ENCODE peak calls at places on chromosomes 12 and 14, in eight cellular contexts. M is spleen, L is sigmoid colon, R is HCT116, X is GM23338, V is endothelial cell of umbilical vein, W is GM12891, G is stomach. C is an unnamed sample.

GRCh38 chr14:47365248-47365647 is 310.2 kb downstream of the MDGA2 start:
- DNase-seq in G (no peak), W (no peak), V (no peak), M (no peak), X (no peak), L (no peak), R (no peak), C (no peak)

GRCh38 chr14:60964901-60965300 is 16.0 kb downstream of the TRMT5 start:
- DNase-seq in W (no peak), L (no peak), G (no peak), R (no peak), M (no peak), V (no peak), X (no peak), C (no peak)

GRCh38 chr12:41008472-41008871 is 179.6 kb upstream of the PDZRN4 start:
- DNase-seq in R (no peak), L (no peak), W (no peak), X (peak; percentile 49), V (no peak), G (no peak), M (no peak), C (no peak)

GRCh38 chr12:53336137-53336785 is at the start of gene SP7:
- DNase-seq in V (no peak), X (peak; percentile 36), G (no peak), R (no peak), W (no peak), L (no peak), M (no peak), C (no peak)

GRCh38 chr12:124550123-124551089 is 17.0 kb downstream of the NCOR2 start:
- DNase-seq in L (peak; percentile 73), G (no peak), M (peak; percentile 75), V (no peak), W (no peak), R (no peak), X (no peak), C (no peak)

GRCh38 chr14:61452452-61452851 is 131.1 kb downstream of the PRKCH start:
- DNase-seq in G (no peak), X (no peak), L (no peak), R (no peak), W (no peak), M (no peak), V (no peak), C (no peak)

GRCh38 chr14:75981426-75981825 is 369 bp downstream of the TGFB3 start:
- DNase-seq in M (no peak), G (no peak), L (peak; percentile 68), V (peak; percentile 49), W (peak; percentile 69), X (peak; percentile 61), R (no peak), C (no peak)

GRCh38 chr12:48985475-48985897 is 7.4 kb downstream of the WNT1 start:
- DNase-seq in W (no peak), R (no peak), M (no peak), G (no peak), X (no peak), V (no peak), L (no peak), C (no peak)

GRCh38 chr12:112381898-112382796 is at the start of gene HECTD4:
- DNase-seq in G (peak; percentile 97), V (peak; percentile 84), X (peak; percentile 97), L (peak; percentile 95), W (peak; percentile 92), M (peak; percentile 99), R (peak; percentile 42), C (peak; percentile 96)

GRCh38 chr12:109221277-109221931 is 87.7 kb downstream of the FOXN4 start:
- DNase-seq in L (no peak), R (no peak), W (no peak), V (no peak), M (peak; percentile 50), X (no peak), G (no peak), C (no peak)

GRCh38 chr12:70246580-70246979 is 3.3 kb downstream of the CNOT2 start:
- DNase-seq in G (no peak), V (no peak), W (no peak), L (no peak), M (no peak), X (no peak), R (no peak), C (no peak)

GRCh38 chr14:58270628-58271027 is 26.0 kb downstream of the PSMA3 start:
- DNase-seq in G (no peak), M (no peak), L (no peak), W (no peak), R (no peak), V (no peak), X (no peak), C (no peak)

GRCh38 chr14:24095196-24096068 is 1.3 kb downstream of the PCK2 start:
- DNase-seq in V (peak; percentile 21), X (peak; percentile 80), L (no peak), G (no peak), W (peak; percentile 90), R (no peak), M (peak; percentile 92), C (no peak)

DNA sequence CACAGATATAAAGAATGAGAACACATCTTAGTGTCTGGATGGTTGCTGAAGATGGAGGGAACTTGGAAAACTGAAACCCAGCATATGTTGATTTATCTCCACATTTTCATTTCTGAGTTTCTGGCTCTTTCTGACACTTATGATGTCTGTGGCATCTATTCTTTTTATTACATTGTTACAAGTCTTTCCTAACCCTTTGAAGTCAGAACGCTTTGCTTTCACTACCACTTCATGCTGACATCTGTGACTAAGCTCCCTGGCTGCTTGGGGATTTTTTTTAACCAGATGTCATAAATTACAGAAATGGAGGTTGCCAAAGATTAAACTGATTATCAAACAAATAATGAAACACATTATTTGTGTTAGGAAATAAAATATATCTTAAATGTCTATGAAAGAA is 188.7 kb downstream of the KITLG start:
- DNase-seq in V (peak; percentile 56), W (no peak), G (no peak), X (no peak), R (peak; percentile 6), M (no peak), L (no peak), C (no peak)
- TF ChIP-seq POLR2AphosphoS5 in V (no peak), W (no peak), G (no peak), X (no peak), R (no peak), M (no peak), L (peak; percentile 50), C (no peak)

DNA sequence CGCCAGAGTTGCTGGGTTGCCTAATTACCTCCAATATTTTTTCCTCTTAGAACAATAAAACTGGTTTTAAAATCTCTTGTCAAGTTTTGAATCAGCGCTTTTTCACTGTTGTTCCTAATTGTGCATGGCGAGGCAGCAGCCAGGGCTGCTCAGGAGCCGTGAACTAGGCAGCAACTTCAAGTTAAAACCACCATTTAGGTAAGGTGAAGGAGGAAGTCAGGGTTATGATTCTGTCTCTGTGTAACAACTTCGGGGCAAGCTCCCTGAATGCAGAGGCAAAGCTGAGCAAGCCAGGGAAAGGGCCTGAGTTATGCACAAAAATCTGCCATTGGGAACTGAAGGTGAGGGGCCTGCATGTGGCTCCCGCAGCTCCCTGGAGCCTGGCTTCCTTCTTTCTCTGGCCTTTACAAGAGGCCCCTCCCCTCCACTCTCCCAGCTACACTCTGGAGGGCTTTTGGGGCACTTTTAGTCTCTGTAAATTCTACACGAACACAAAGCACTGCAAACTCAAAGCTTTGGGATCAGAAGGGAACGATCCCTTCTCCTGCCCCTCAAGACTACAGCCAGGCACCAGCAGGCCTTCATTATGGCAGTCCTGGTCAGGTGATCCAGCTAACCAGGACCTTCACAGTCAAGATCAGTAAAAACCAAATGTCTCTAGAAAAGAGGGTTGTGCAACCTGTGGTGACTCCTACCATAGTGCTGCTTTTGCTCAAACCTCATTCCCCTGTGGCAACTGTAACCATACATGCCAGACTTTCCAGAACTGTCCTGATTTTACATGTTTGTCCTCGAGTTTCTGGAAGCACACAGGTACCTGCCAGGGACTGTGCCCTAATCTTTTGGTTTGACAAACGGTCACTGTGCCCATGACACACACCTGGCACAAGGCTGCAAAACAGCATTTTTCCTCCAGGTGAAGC is 67.3 kb upstream of the PTGR2 start:
- DNase-seq in L (peak; percentile 70), W (no peak), V (no peak), M (peak; percentile 70), G (peak; percentile 73), R (no peak), X (peak; percentile 33), C (peak; percentile 65)
- TF ChIP-seq POLR2AphosphoS5 in L (peak; percentile 82), W (no peak), V (no peak), M (no peak), G (peak; percentile 67), R (no peak), X (no peak), C (no peak)

GRCh38 chr12:106301611-106302321 is 767 bp upstream of the TCP11L2 start:
- DNase-seq in W (peak; percentile 21), X (peak; percentile 75), L (peak; percentile 75), R (no peak), G (peak; percentile 95), M (peak; percentile 89), V (peak; percentile 87), C (peak; percentile 85)
- TF ChIP-seq POLR2AphosphoS5 in W (no peak), X (no peak), L (no peak), R (peak; percentile 40), G (no peak), M (peak; percentile 71), V (no peak), C (peak; percentile 57)

GRCh38 chr14:68307769-68308168 is 485.1 kb downstream of the ZFP36L1 start:
- DNase-seq in L (no peak), X (no peak), M (no peak), G (no peak), R (no peak), V (no peak), W (no peak), C (no peak)

GRCh38 chr14:68306265-68306933 is 486.5 kb downstream of the ZFP36L1 start:
- DNase-seq in W (no peak), G (no peak), R (no peak), V (no peak), L (no peak), M (no peak), X (no peak), C (no peak)

GRCh38 chr14:68305738-68306137 is 486.2 kb downstream of the RAD51B start:
- DNase-seq in L (no peak), V (no peak), R (no peak), M (no peak), G (no peak), X (no peak), W (no peak), C (no peak)

GRCh38 chr14:68308695-68309094 is 484.2 kb downstream of the ZFP36L1 start:
- DNase-seq in X (no peak), V (no peak), W (no peak), L (no peak), M (no peak), G (no peak), R (no peak), C (no peak)

DNA sequence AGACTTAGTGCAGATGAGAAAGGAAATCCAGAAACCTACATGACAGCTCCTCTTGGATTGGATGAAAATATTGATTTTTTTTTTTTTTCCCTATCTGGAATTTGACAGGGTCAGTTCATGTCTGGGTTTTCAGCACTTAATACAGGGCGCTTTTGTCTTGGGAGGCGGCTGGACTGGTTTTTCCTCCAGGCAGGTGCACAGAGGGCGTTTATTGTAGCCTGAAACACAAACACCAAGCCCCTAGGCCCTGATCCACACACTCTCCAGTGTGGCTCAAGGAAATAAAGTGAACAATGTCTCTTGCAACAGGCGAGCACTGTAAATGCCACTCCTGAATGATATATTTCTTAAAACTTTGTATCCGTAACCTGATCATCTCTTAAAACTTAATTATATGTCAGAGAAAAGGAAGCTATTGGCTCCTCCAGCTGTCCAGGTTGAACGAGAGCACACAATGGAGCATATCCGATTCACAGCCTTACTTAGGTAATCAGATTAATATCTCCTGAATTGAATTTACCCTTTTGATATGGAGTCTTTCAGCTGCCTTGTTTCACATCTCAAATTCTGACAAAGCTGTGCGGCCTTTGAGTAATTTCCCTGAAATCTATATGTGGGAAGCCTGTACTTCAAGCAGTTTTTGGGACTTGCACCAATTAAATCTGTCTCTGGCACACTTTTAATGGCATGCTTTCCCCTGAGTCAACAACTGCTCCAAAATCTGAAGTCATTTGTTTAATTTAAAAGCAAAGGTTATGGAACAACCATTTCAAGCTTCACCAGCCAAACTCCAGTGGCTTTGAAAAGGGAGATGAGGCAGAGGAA is 485.7 kb downstream of the ZFP36L1 start:
- DNase-seq in M (no peak), G (peak; percentile 76), L (no peak), V (no peak), X (no peak), W (no peak), R (peak; percentile 21), C (no peak)
- TF ChIP-seq POLR2AphosphoS5 in M (no peak), G (no peak), L (no peak), V (no peak), X (no peak), W (no peak), R (no peak), C (no peak)

C was measured in suprapubic skin.